ENCODE peak calls at places on chromosomes 4 and X, in seven cellular contexts. X, V, A, N, D, O and R are unnamed samples.

GRCh38 chr4:13891544-13891939 is 264.0 kb upstream of the BOD1L1 start:
- DNase-seq in X (no peak), V (no peak), A (no peak), N (no peak), D (no peak), O (no peak), R (no peak)

GRCh38 chr4:71697031-71697430 is 86.8 kb downstream of the GC start:
- DNase-seq in X (no peak), V (no peak), A (no peak), N (no peak), D (no peak), O (no peak), R (no peak)

GRCh38 chr4:123408471-123409084 is 12.0 kb downstream of the SPRY1 start:
- DNase-seq in X (no peak), V (no peak), A (no peak), N (no peak), D (no peak), O (no peak), R (no peak)

GRCh38 chr4:6845574-6845973 is 63.0 kb downstream of the KIAA0232 start:
- DNase-seq in X (no peak), V (no peak), A (no peak), N (no peak), D (no peak), O (no peak), R (no peak)

GRCh38 chr4:1625600-1626138 is 58.4 kb downstream of the FAM53A start:
- DNase-seq in X (no peak), V (no peak), A (no peak), N (no peak), D (no peak), O (no peak), R (no peak)

GRCh38 chr4:663438-664428 is 10.3 kb downstream of the ATP5ME start:
- DNase-seq in X (no peak), V (peak; percentile 63), A (peak; percentile 37), N (no peak), D (no peak), O (peak; percentile 90), R (no peak)

GRCh38 chrX:100353326-100353725 is 56.7 kb downstream of the PCDH19 start:
- DNase-seq in X (no peak), V (peak; percentile 18), A (no peak), N (no peak), D (no peak), O (no peak), R (no peak)

GRCh38 chr4:16900325-16900724 is 1.9 kb upstream of the LDB2 start:
- DNase-seq in X (no peak), V (no peak), A (no peak), N (no peak), D (no peak), O (no peak), R (no peak)

GRCh38 chr4:34182346-34182745 is 2062.0 kb downstream of the ARAP2 start:
- DNase-seq in X (peak; percentile 19), V (no peak), A (no peak), N (no peak), D (no peak), O (no peak), R (no peak)

GRCh38 chr4:176769519-176769918 is 23.2 kb downstream of the VEGFC start:
- DNase-seq in X (peak; percentile 81), V (no peak), A (no peak), N (peak; percentile 70), D (no peak), O (no peak), R (peak; percentile 28)

GRCh38 chr4:1293531-1293941 is 3.8 kb downstream of the MAEA start:
- DNase-seq in X (no peak), V (no peak), A (no peak), N (no peak), D (no peak), O (no peak), R (no peak)

GRCh38 chr4:14908635-14909034 is 93.6 kb upstream of the CPEB2 start:
- DNase-seq in X (peak; percentile 56), V (no peak), A (no peak), N (no peak), D (no peak), O (no peak), R (no peak)

GRCh38 chr4:13262816-13263215 is 221.3 kb downstream of the RAB28 start:
- DNase-seq in X (no peak), V (no peak), A (no peak), N (no peak), D (no peak), O (no peak), R (no peak)

GRCh38 chrX:50075630-50076349 is 125.0 kb downstream of the AKAP4 start:
- DNase-seq in X (no peak), V (no peak), A (no peak), N (no peak), D (no peak), O (no peak), R (no peak)

GRCh38 chr4:39526283-39526682 is 956 bp downstream of the UGDH start:
- DNase-seq in X (peak; percentile 9), V (no peak), A (no peak), N (no peak), D (no peak), O (no peak), R (peak; percentile 35)

GRCh38 chr4:64158648-64159326 is 250.5 kb downstream of the TECRL start:
- DNase-seq in X (peak; percentile 49), V (peak; percentile 56), A (no peak), N (peak; percentile 4), D (no peak), O (peak; percentile 64), R (peak; percentile 76)

GRCh38 chr4:151046609-151047008 is 31.5 kb upstream of the LRBA start:
- DNase-seq in X (no peak), V (no peak), A (no peak), N (no peak), D (no peak), O (no peak), R (no peak)

GRCh38 chr4:109576462-109576861 is 16.4 kb downstream of the MCUB start:
- DNase-seq in X (peak; percentile 53), V (peak; percentile 92), A (no peak), N (no peak), D (no peak), O (peak; percentile 76), R (no peak)

GRCh38 chrX:74925210-74926088 is at the start of gene NEXMIF:
- DNase-seq in X (no peak), V (peak; percentile 45), A (peak; percentile 6), N (no peak), D (no peak), O (peak; percentile 62), R (no peak)

GRCh38 chrX:39846460-39846859 is 251.3 kb downstream of the BCOR start:
- DNase-seq in X (no peak), V (no peak), A (no peak), N (no peak), D (no peak), O (no peak), R (no peak)

GRCh38 chr4:150402968-150403367 is 179.0 kb upstream of the MAB21L2 start:
- DNase-seq in X (peak; percentile 7), V (peak; percentile 90), A (peak; percentile 0), N (no peak), D (no peak), O (peak; percentile 86), R (no peak)

GRCh38 chrX:31570658-31571057 is 498.8 kb upstream of the FTHL17 start:
- DNase-seq in X (no peak), V (peak; percentile 71), A (no peak), N (no peak), D (no peak), O (no peak), R (no peak)

GRCh38 chrX:134821370-134821769 is 163.1 kb upstream of the PLAC1 start:
- DNase-seq in X (peak; percentile 47), V (no peak), A (no peak), N (peak; percentile 40), D (no peak), O (no peak), R (no peak)

GRCh38 chr4:78014889-78015886 is 41.9 kb upstream of the FRAS1 start:
- DNase-seq in X (no peak), V (no peak), A (no peak), N (no peak), D (no peak), O (peak; percentile 24), R (no peak)

GRCh38 chr4:1413221-1413663 is 7.0 kb upstream of the NKX1-1 start:
- DNase-seq in X (no peak), V (no peak), A (no peak), N (no peak), D (no peak), O (no peak), R (no peak)

GRCh38 chr4:138242076-138242829 is at the start of gene SLC7A11:
- DNase-seq in X (peak; percentile 95), V (peak; percentile 96), A (no peak), N (peak; percentile 96), D (no peak), O (peak; percentile 96), R (peak; percentile 80)

GRCh38 chrX:137563681-137564651 is 2.0 kb upstream of the ZIC3 start:
- DNase-seq in X (no peak), V (no peak), A (no peak), N (no peak), D (no peak), O (no peak), R (no peak)

GRCh38 chr4:168335621-168336020 is 17.1 kb upstream of the DDX60 start:
- DNase-seq in X (no peak), V (no peak), A (no peak), N (no peak), D (no peak), O (no peak), R (no peak)

GRCh38 chr4:83440148-83440814 is 15.3 kb downstream of the HELQ start:
- DNase-seq in X (no peak), V (no peak), A (no peak), N (no peak), D (no peak), O (no peak), R (no peak)

GRCh38 chr4:151987606-151988005 is 226.8 kb upstream of the GATB start:
- DNase-seq in X (peak; percentile 19), V (no peak), A (no peak), N (no peak), D (no peak), O (no peak), R (no peak)

GRCh38 chr4:159237975-159238374 is 135.1 kb downstream of the RAPGEF2 start:
- DNase-seq in X (no peak), V (no peak), A (no peak), N (no peak), D (no peak), O (no peak), R (no peak)

GRCh38 chr4:134544303-134544761 is 342.7 kb upstream of the PABPC4L start:
- DNase-seq in X (peak; percentile 92), V (peak; percentile 93), A (no peak), N (peak; percentile 97), D (no peak), O (peak; percentile 2), R (no peak)

GRCh38 chr4:169115897-169116254 is 105.8 kb upstream of the CBR4 start:
- DNase-seq in X (peak; percentile 94), V (peak; percentile 5), A (no peak), N (peak; percentile 86), D (no peak), O (no peak), R (peak; percentile 69)

GRCh38 chr4:153661215-153661822 is 22.8 kb upstream of the TLR2 start:
- DNase-seq in X (no peak), V (no peak), A (no peak), N (no peak), D (no peak), O (no peak), R (no peak)